ENCODE peak calls at places on chromosomes 13 and 19, in four cellular contexts. U, E, S and A are unnamed samples.

GRCh38 chr13:27691207-27691606 is 69.5 kb downstream of the POLR1D start:
- DNase-seq in U (no peak), E (no peak), S (no peak), A (no peak)

GRCh38 chr13:30234763-30235162 is 72.6 kb downstream of the KATNAL1 start:
- DNase-seq in S (no peak), E (no peak), U (no peak), A (no peak)

GRCh38 chr13:31310356-31310755 is 110.6 kb downstream of the B3GLCT start:
- DNase-seq in E (no peak), U (no peak), S (no peak), A (no peak)

GRCh38 chr19:4911314-4911713 is 2.0 kb downstream of the UHRF1 start:
- DNase-seq in E (no peak), S (peak), U (no peak), A (no peak)

GRCh38 chr19:6056801-6057650 is 53.3 kb downstream of the RFX2 start:
- DNase-seq in S (peak), U (peak), E (no peak), A (peak)

GRCh38 chr19:44142014-44142523 is 715 bp downstream of the ZNF234 start:
- DNase-seq in U (peak), S (peak), E (no peak), A (peak)

GRCh38 chr13:75223981-75224742 is 257.8 kb downstream of the TBC1D4 start:
- DNase-seq in S (no peak), U (no peak), E (no peak), A (no peak)

GRCh38 chr19:35254341-35255297 is 5.8 kb downstream of the LSR start:
- DNase-seq in U (no peak), S (no peak), E (no peak), A (no peak)

GRCh38 chr13:27425151-27425917 is 915 bp downstream of the GTF3A start:
- DNase-seq in S (no peak), E (no peak), U (no peak), A (no peak)

GRCh38 chr13:111945086-111945485 is 121.9 kb upstream of the SOX1 start:
- DNase-seq in S (no peak), U (no peak), E (no peak), A (no peak)

GRCh38 chr19:39923862-39924261 is 10.6 kb downstream of the FCGBP start:
- DNase-seq in S (no peak), U (no peak), E (no peak), A (no peak)

GRCh38 chr13:37129867-37130266 is 24.4 kb upstream of the CSNK1A1L start:
- DNase-seq in S (no peak), E (no peak), U (no peak), A (no peak)

GRCh38 chr13:44523176-44524017 is 52.7 kb downstream of the TSC22D1 start:
- DNase-seq in E (no peak), U (peak), S (peak), A (peak)

GRCh38 chr13:20713014-20713376 is 9.5 kb downstream of the IL17D start:
- DNase-seq in S (no peak), U (no peak), E (no peak), A (no peak)

GRCh38 chr13:101570410-101570809 is 117.9 kb downstream of the ITGBL1 start:
- DNase-seq in S (peak), U (no peak), E (no peak), A (no peak)

GRCh38 chr19:3115411-3115810 is 20.4 kb upstream of the GNA15 start:
- DNase-seq in U (no peak), S (no peak), E (no peak), A (no peak)

GRCh38 chr13:98285317-98285716 is 108.2 kb upstream of the RNF113B start:
- DNase-seq in U (no peak), E (peak), S (peak), A (no peak)

GRCh38 chr13:30971575-30971974 is 39.1 kb downstream of the TEX26 start:
- DNase-seq in S (peak), U (no peak), E (no peak), A (no peak)

GRCh38 chr19:13764821-13765394 is 586 bp downstream of the MRI1 start:
- DNase-seq in E (peak), S (no peak), U (no peak), A (no peak)

DNA sequence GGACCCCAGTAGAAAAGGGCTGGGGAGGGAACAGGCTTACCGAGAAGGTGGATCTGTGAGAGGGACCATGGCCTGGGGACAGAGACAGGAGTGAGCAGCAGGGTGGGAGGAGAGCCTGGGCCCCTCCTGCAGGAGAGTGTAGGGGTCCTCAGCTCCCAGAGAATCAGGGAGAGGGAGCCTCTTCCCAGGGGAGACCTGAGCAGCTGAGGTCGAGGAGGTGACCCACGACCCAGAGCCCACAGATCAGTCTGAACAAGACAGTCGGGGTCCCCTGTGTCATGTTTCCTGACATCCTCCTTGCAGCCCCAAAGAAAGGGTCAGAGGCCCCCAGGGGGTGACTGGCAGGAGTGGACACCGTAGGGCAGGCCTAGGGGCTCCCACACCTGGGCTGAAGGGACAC is 6.7 kb downstream of the CEACAM4 start:
- DNase-seq in S (no peak), U (no peak), E (no peak), A (no peak)
- TF ChIP-seq RFX5 in S (no peak), U (no peak), E (no peak), A (no peak)

GRCh38 chr19:17673937-17674799 is 14.0 kb downstream of the UNC13A start:
- DNase-seq in E (peak), S (no peak), U (no peak), A (no peak)
- H3K27ac ChIP-seq in E (no peak), S (no peak), U (no peak), A (no peak)

GRCh38 chr19:8302357-8302691 is 5.8 kb downstream of the CD320 start:
- DNase-seq in U (no peak), E (no peak), S (no peak), A (no peak)
- TF ChIP-seq RFX5 in U (no peak), E (no peak), S (no peak), A (no peak)

GRCh38 chr13:48096670-48097069 is 1.8 kb upstream of the MED4 start:
- DNase-seq in U (no peak), E (no peak), S (no peak), A (peak)
- H3K27ac ChIP-seq in U (no peak), E (no peak), S (no peak), A (peak)

DNA sequence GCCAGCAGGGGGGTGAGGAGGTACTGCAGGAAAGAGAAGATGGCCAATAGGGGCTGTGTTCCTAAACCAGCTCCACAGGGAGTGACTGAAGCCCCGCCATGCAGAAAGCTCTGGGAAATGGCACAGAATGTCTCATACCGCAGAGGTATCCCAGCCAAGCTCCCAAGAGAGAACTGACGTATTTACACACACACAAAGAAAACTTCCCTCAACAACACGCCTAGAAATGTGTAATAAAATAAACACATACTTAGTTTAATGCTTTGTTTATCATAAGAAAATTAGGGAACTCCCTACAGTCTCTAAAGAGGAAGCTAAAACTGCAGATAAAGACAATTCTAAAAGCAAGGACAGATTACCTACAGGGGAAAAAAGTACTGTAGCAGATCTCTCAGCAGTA is 40.0 kb downstream of the ESD start:
- DNase-seq in S (peak), E (no peak), U (no peak), A (no peak)
- TF ChIP-seq RFX5 in S (no peak), E (no peak), U (no peak), A (no peak)